ENCODE peak calls at places on chromosomes 2 and 18, in nine cellular contexts. V, F, A, W, I, U, X, J and C are unnamed samples.

GRCh38 chr2:220148849-220149248 is 521.4 kb downstream of the SLC4A3 start:
- DNase-seq in V (no peak), F (peak), A (no peak), W (no peak), I (no peak), U (peak), X (no peak), J (no peak), C (no peak)

GRCh38 chr2:28390857-28391563 is 1.6 kb upstream of the FOSL2 start:
- DNase-seq in V (peak), F (peak), A (no peak), W (peak), I (peak), U (peak), X (peak), J (peak), C (no peak)

GRCh38 chr2:115200016-115200415 is 757.6 kb downstream of the DPP10 start:
- DNase-seq in V (peak), F (no peak), A (no peak), W (no peak), I (no peak), U (no peak), X (no peak), J (no peak), C (no peak)

GRCh38 chr18:21344860-21345259 is 102.8 kb downstream of the GREB1L start:
- DNase-seq in V (no peak), F (no peak), A (no peak), W (no peak), I (no peak), U (no peak), X (no peak), J (no peak), C (no peak)

GRCh38 chr18:7164610-7165009 is 47.0 kb upstream of the LAMA1 start:
- DNase-seq in V (peak), F (no peak), A (no peak), W (no peak), I (no peak), U (peak), X (no peak), J (no peak), C (no peak)

GRCh38 chr2:196123679-196124373 is 47.6 kb downstream of the STK17B start:
- DNase-seq in V (no peak), F (peak), A (no peak), W (no peak), I (no peak), U (peak), X (no peak), J (no peak), C (no peak)

GRCh38 chr2:227817940-227818568 is 4.4 kb downstream of the CCL20 start:
- DNase-seq in V (peak), F (peak), A (peak), W (peak), I (no peak), U (peak), X (peak), J (peak), C (no peak)

GRCh38 chr18:42258301-42258965 is 303.4 kb downstream of the PIK3C3 start:
- DNase-seq in V (no peak), F (peak), A (no peak), W (no peak), I (no peak), U (no peak), X (no peak), J (no peak), C (no peak)

GRCh38 chr2:27712547-27712946 is 48.9 kb downstream of the SLC4A1AP start:
- DNase-seq in V (no peak), F (no peak), A (no peak), W (no peak), I (no peak), U (no peak), X (no peak), J (no peak), C (no peak)

GRCh38 chr2:61853086-61853847 is 593 bp downstream of the FAM161A start:
- DNase-seq in V (no peak), F (peak), A (peak), W (no peak), I (peak), U (peak), X (no peak), J (peak), C (peak)

GRCh38 chr2:239253264-239253663 is 147.6 kb downstream of the HDAC4 start:
- DNase-seq in V (no peak), F (no peak), A (peak), W (no peak), I (peak), U (no peak), X (no peak), J (no peak), C (peak)

DNA sequence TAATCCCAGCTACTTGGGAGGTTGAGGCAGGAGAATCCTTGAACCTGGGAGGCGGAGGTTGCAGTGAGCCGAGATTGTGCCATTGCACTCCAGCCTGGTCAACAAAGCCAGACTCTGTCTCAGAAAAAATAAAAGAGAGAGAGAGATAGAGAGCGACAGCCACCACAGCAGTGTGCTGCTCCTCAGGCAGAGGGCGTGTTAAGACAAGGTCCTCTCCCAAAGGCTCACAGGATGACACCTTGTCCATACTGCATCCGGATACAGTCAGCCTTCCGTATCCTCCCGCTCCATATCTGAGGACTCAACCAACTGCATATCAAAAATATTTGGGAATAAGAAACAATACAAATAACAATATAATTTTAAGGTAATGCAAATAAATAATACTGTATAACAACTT is 20.1 kb downstream of the ARL4C start:
- DNase-seq in V (no peak), F (no peak), A (no peak), W (no peak), I (no peak), U (no peak), X (no peak), J (no peak), C (no peak)
- TF ChIP-seq CTCF in V (no peak), F (no peak), A (no peak), W (no peak), I (no peak), U (no peak), X (no peak), J (no peak), C (no peak)

GRCh38 chr18:49491857-49492693 is 5.0 kb upstream of the C18orf32 start:
- DNase-seq in V (peak), F (peak), A (peak), W (peak), I (peak), U (peak), X (peak), J (peak), C (peak)
- TF ChIP-seq CTCF in V (no peak), F (no peak), A (no peak), W (no peak), I (no peak), U (no peak), X (no peak), J (no peak), C (no peak)

GRCh38 chr2:14642499-14642898 is 10.0 kb downstream of the LRATD1 start:
- DNase-seq in V (no peak), F (no peak), A (peak), W (no peak), I (no peak), U (no peak), X (no peak), J (no peak), C (no peak)
- TF ChIP-seq CTCF in V (no peak), F (no peak), A (peak), W (no peak), I (no peak), U (no peak), X (no peak), J (no peak), C (no peak)

DNA sequence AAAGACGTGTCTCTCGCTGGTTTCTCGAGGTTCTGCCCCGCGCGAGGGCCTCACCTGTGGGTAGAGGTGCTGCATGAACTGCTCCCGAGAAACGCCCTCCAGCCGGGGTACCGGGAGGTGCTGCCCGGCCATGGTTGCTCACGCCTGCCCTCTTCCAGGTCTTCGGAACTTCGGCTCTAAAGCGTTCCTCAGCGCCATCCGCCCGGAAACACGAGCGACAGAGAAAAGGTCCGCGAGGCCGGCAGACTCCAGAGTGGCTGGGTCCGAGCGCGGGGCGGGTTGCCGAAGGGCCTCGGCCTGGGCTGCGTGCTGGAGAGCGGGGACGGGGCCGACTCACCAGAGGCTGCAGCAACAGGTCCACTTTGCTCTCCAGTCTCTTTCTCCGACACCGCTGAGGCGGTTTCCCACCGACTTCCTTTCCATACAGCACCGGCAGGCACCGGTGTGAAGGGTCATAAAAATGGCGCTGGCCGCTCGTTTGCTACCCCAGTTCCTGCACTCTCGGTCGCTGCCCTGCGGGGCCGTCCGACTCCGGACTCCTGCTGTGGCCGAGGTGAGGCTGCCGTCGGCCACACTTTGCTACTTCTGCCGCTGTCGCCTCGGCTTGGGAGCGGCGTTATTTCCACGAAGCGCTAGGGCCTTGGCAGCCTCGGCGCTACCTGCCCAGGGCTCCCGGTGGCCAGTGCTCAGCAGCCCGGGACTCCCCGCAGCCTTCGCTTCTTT is at the start of the genes MAIP1 and TYW5:
- DNase-seq in V (peak), F (peak), A (peak), W (no peak), I (peak), U (peak), X (peak), J (peak), C (peak)
- TF ChIP-seq CTCF in V (peak), F (peak), A (peak), W (peak), I (no peak), U (peak), X (no peak), J (no peak), C (no peak)

GRCh38 chr2:232416521-232417470 is 10.2 kb downstream of the ALPG start:
- DNase-seq in V (no peak), F (no peak), A (no peak), W (no peak), I (no peak), U (no peak), X (no peak), J (no peak), C (no peak)

GRCh38 chr2:232415138-232415690 is 8.6 kb downstream of the ALPG start:
- DNase-seq in V (no peak), F (no peak), A (no peak), W (no peak), I (no peak), U (no peak), X (no peak), J (no peak), C (no peak)

GRCh38 chr2:232415736-232416520 is 9.3 kb downstream of the ALPG start:
- DNase-seq in V (no peak), F (no peak), A (no peak), W (no peak), I (no peak), U (no peak), X (no peak), J (no peak), C (no peak)

GRCh38 chr2:232410238-232410900 is 3.7 kb downstream of the ALPG start:
- DNase-seq in V (no peak), F (no peak), A (no peak), W (no peak), I (no peak), U (no peak), X (no peak), J (peak), C (no peak)

GRCh38 chr2:232411901-232412629 is 5.4 kb downstream of the ALPG start:
- DNase-seq in V (no peak), F (no peak), A (no peak), W (no peak), I (no peak), U (no peak), X (no peak), J (no peak), C (no peak)
- TF ChIP-seq CTCF in V (no peak), F (no peak), A (no peak), W (no peak), I (no peak), U (no peak), X (no peak), J (no peak), C (no peak)

DNA sequence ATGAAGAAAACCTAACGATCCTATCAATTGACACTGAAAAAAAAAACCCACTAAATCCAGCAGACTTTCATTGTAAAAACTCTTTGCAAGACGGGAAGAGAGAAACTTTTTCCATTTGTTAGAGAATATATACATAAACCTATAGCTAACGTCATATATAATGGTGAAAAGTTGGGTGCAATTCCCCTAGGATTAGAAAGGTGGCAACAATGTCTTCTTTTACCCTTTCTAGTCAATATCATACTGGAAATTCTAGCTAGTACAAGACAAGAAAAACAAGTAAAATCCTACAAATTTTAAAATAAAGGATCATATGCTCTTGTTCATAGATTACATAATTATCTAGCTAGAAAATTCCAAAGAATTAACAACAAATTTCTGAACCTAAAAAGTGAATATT is 1596.5 kb upstream of the LRRTM1 start:
- DNase-seq in V (no peak), F (no peak), A (no peak), W (no peak), I (no peak), U (no peak), X (no peak), J (no peak), C (no peak)
- TF ChIP-seq CTCF in V (no peak), F (peak), A (no peak), W (no peak), I (no peak), U (no peak), X (no peak), J (no peak), C (no peak)